ENCODE peak calls at places on chromosome 3, in eight cellular contexts. One of them, this sample, is unnamed.

GRCh38 chr3:127389415-127389814 is 101.6 kb upstream of the PRR20G start:
- DNase-seq in K562: no peak
- DNase-seq in heart left ventricle: no peak
- DNase-seq in kidney: no peak
- DNase-seq in upper lobe of right lung: peak; percentile 44
- DNase-seq in psoas muscle: no peak
- DNase-seq in stomach: no peak
- DNase-seq in hepatocyte: no peak
- DNase-seq in this sample: no peak

GRCh38 chr3:119559441-119559963 is at the start of gene CD80:
- DNase-seq in hepatocyte: peak; percentile 69
- DNase-seq in stomach: peak; percentile 75
- DNase-seq in psoas muscle: peak; percentile 28
- DNase-seq in kidney: no peak
- DNase-seq in K562: peak; percentile 59
- DNase-seq in heart left ventricle: peak; percentile 44
- DNase-seq in upper lobe of right lung: peak; percentile 71
- DNase-seq in this sample: peak; percentile 18

GRCh38 chr3:156795890-156796451 is 30.2 kb upstream of the LEKR1 start:
- DNase-seq in psoas muscle: no peak
- DNase-seq in heart left ventricle: no peak
- DNase-seq in K562: no peak
- DNase-seq in kidney: no peak
- DNase-seq in upper lobe of right lung: no peak
- DNase-seq in hepatocyte: no peak
- DNase-seq in stomach: no peak
- DNase-seq in this sample: no peak

GRCh38 chr3:62940763-62941632 is 65.8 kb upstream of the CADPS start:
- DNase-seq in psoas muscle: no peak
- DNase-seq in hepatocyte: peak; percentile 26
- DNase-seq in kidney: no peak
- DNase-seq in heart left ventricle: no peak
- DNase-seq in stomach: no peak
- DNase-seq in upper lobe of right lung: no peak
- DNase-seq in K562: no peak
- DNase-seq in this sample: no peak

GRCh38 chr3:40723078-40723660 is 198.4 kb downstream of the ZNF621 start:
- DNase-seq in K562: no peak
- DNase-seq in psoas muscle: no peak
- DNase-seq in heart left ventricle: no peak
- DNase-seq in upper lobe of right lung: no peak
- DNase-seq in hepatocyte: no peak
- DNase-seq in stomach: no peak
- DNase-seq in kidney: no peak
- DNase-seq in this sample: no peak

GRCh38 chr3:99049164-99049563 is 147.7 kb upstream of the DCBLD2 start:
- DNase-seq in K562: no peak
- DNase-seq in heart left ventricle: no peak
- DNase-seq in psoas muscle: no peak
- DNase-seq in hepatocyte: no peak
- DNase-seq in upper lobe of right lung: no peak
- DNase-seq in stomach: no peak
- DNase-seq in kidney: no peak
- DNase-seq in this sample: no peak

GRCh38 chr3:79937567-79937966 is 169.8 kb upstream of the ROBO1 start:
- DNase-seq in heart left ventricle: no peak
- DNase-seq in kidney: no peak
- DNase-seq in upper lobe of right lung: no peak
- DNase-seq in K562: no peak
- DNase-seq in stomach: no peak
- DNase-seq in hepatocyte: peak; percentile 60
- DNase-seq in psoas muscle: no peak
- DNase-seq in this sample: no peak

GRCh38 chr3:19641408-19641807 is 292.6 kb downstream of the EFHB start:
- DNase-seq in K562: no peak
- DNase-seq in stomach: no peak
- DNase-seq in kidney: no peak
- DNase-seq in heart left ventricle: no peak
- DNase-seq in psoas muscle: no peak
- DNase-seq in upper lobe of right lung: no peak
- DNase-seq in hepatocyte: no peak
- DNase-seq in this sample: no peak

GRCh38 chr3:55487376-55488241 is 503 bp upstream of the WNT5A start:
- DNase-seq in K562: no peak
- DNase-seq in kidney: peak; percentile 83
- DNase-seq in psoas muscle: peak; percentile 28
- DNase-seq in upper lobe of right lung: peak; percentile 76
- DNase-seq in heart left ventricle: no peak
- DNase-seq in hepatocyte: peak; percentile 57
- DNase-seq in stomach: no peak
- DNase-seq in this sample: no peak

GRCh38 chr3:110710156-110710555 is 361.5 kb upstream of the NECTIN3 start:
- DNase-seq in heart left ventricle: no peak
- DNase-seq in hepatocyte: no peak
- DNase-seq in K562: no peak
- DNase-seq in kidney: no peak
- DNase-seq in upper lobe of right lung: no peak
- DNase-seq in psoas muscle: no peak
- DNase-seq in stomach: no peak
- DNase-seq in this sample: no peak

GRCh38 chr3:154323921-154324738 is at the start of gene DHX36:
- DNase-seq in psoas muscle: peak; percentile 89
- DNase-seq in kidney: peak; percentile 96
- DNase-seq in stomach: peak; percentile 89
- DNase-seq in hepatocyte: peak; percentile 96
- DNase-seq in K562: peak; percentile 90
- DNase-seq in upper lobe of right lung: peak; percentile 94
- DNase-seq in heart left ventricle: peak; percentile 90
- DNase-seq in this sample: peak; percentile 58

GRCh38 chr3:10366681-10367101 is 45.8 kb upstream of the SEC13 start:
- DNase-seq in hepatocyte: peak; percentile 38
- DNase-seq in psoas muscle: no peak
- DNase-seq in upper lobe of right lung: no peak
- DNase-seq in K562: no peak
- DNase-seq in heart left ventricle: no peak
- DNase-seq in stomach: no peak
- DNase-seq in kidney: no peak
- DNase-seq in this sample: peak; percentile 55

GRCh38 chr3:152466784-152467183 is 198.1 kb downstream of the MBNL1 start:
- DNase-seq in stomach: no peak
- DNase-seq in psoas muscle: no peak
- DNase-seq in heart left ventricle: no peak
- DNase-seq in hepatocyte: peak; percentile 37
- DNase-seq in upper lobe of right lung: no peak
- DNase-seq in K562: peak; percentile 19
- DNase-seq in kidney: no peak
- DNase-seq in this sample: no peak

GRCh38 chr3:21620511-21621395 is 130.3 kb downstream of the ZNF385D start:
- DNase-seq in stomach: no peak
- DNase-seq in hepatocyte: no peak
- DNase-seq in kidney: no peak
- DNase-seq in upper lobe of right lung: no peak
- DNase-seq in K562: no peak
- DNase-seq in heart left ventricle: no peak
- DNase-seq in psoas muscle: no peak
- DNase-seq in this sample: no peak

GRCh38 chr3:81027344-81027743 is 734.1 kb downstream of the GBE1 start:
- DNase-seq in kidney: no peak
- DNase-seq in psoas muscle: no peak
- DNase-seq in stomach: no peak
- DNase-seq in K562: no peak
- DNase-seq in upper lobe of right lung: no peak
- DNase-seq in heart left ventricle: no peak
- DNase-seq in hepatocyte: no peak
- DNase-seq in this sample: no peak

GRCh38 chr3:106850429-106850828 is 526.8 kb upstream of the CCDC54 start:
- DNase-seq in psoas muscle: no peak
- DNase-seq in kidney: no peak
- DNase-seq in upper lobe of right lung: no peak
- DNase-seq in stomach: no peak
- DNase-seq in K562: no peak
- DNase-seq in heart left ventricle: no peak
- DNase-seq in hepatocyte: no peak
- DNase-seq in this sample: no peak

DNA sequence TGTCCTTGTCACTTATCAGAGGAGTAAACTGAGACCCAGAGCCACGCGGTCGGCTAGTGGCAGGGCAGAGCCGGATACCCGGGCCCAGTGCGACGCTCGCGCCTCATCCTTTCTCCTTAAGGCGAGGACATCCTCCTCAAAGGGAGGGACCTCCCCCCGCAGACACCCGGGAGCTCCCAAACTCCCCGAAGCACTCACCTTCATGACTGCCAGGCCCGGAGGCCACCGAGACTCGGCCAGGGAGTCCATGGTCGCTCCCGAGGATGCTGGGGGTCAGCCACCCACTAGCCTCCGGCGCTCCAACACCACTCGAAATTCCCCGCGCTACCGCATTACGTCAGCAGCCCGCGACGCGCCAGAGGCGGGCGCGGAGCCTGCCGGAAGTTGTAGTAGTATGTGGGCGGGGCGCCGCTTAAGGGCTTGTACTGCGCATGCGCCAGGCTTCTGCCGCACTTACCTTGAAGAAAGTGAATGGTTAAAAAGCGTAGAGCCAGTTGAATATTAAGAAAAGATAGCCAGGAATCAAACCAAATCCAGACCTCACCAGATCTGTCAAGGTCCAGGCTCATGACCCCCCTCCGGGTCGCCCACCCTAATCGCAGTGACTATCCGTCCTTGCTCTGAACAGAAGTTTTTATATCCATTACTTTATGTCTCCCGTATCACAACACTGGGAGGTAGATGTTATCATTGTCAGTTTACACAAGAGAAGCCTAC is at the start of gene RAD18:
- DNase-seq in stomach: peak; percentile 94
- DNase-seq in heart left ventricle: peak; percentile 92
- DNase-seq in K562: peak; percentile 97
- DNase-seq in psoas muscle: peak; percentile 90
- DNase-seq in upper lobe of right lung: peak; percentile 94
- DNase-seq in hepatocyte: peak; percentile 96
- DNase-seq in kidney: peak; percentile 96
- DNase-seq in this sample: peak; percentile 52
- H3K4me1 ChIP-seq in stomach: peaks cover 17% of the 10 kb centered on the region
- H3K4me1 ChIP-seq in heart left ventricle: peaks cover 8% of the 10 kb centered on the region
- H3K4me1 ChIP-seq in K562: peaks cover 5% of the 10 kb centered on the region
- H3K4me1 ChIP-seq in psoas muscle: peaks cover 11% of the 10 kb centered on the region
- H3K4me1 ChIP-seq in upper lobe of right lung: peaks cover 9% of the 10 kb centered on the region
- H3K4me1 ChIP-seq in hepatocyte: peaks cover 12% of the 10 kb centered on the region
- H3K4me1 ChIP-seq in kidney: peaks cover 3% of the 10 kb centered on the region
- H3K4me1 ChIP-seq in this sample: peaks cover 21% of the 10 kb centered on the region

DNA sequence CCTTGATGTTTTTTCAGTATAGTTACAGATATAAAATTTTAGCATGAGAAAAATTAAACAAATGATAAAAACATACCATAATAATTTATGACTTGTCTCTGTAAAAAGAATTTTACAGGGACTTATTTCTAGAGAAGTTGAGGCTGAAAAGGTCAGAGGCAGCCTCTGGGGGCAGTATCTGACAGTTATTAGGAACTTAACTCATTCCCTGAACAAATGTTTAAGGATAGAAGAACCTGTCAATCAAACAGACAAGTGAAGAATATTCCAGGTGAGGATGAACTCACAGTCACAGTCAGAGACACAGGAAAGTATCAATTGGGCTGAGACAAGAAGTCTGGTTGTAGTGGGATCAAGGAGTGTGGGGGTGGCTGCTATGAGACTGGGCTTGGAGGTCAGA is 7.3 kb downstream of the MYLK start:
- DNase-seq in heart left ventricle: no peak
- DNase-seq in psoas muscle: no peak
- DNase-seq in hepatocyte: no peak
- DNase-seq in kidney: no peak
- DNase-seq in upper lobe of right lung: no peak
- DNase-seq in K562: no peak
- DNase-seq in stomach: no peak
- DNase-seq in this sample: no peak
- TF ChIP-seq CTCF in heart left ventricle: no peak
- TF ChIP-seq CTCF in psoas muscle: no peak
- TF ChIP-seq CTCF in hepatocyte: peak; percentile 15
- TF ChIP-seq CTCF in kidney: no peak
- TF ChIP-seq CTCF in upper lobe of right lung: peak; percentile 11
- TF ChIP-seq CTCF in K562: peak; percentile 16
- TF ChIP-seq CTCF in stomach: no peak
- TF ChIP-seq CTCF in this sample: peak; percentile 37

DNA sequence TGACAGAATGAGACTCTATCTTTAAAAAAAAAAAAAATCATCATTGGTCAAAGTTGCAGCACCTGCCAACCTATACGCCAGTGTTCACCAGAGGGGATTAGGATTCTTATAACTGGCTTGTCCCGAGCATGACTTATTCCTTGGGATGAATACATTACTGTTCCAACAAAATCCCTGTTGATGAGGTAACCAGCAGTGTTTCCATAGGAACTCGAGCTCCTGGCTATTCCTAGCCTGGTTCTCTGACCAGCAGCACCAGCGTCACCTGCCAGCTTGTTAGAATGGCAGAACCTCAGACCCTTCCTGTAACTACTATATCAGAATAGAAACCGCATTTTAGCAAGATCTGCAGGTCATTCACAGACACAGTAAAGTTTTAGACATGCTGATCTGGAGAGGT is 364.4 kb downstream of the PTPRG start:
- DNase-seq in hepatocyte: no peak
- DNase-seq in psoas muscle: no peak
- DNase-seq in heart left ventricle: no peak
- DNase-seq in K562: no peak
- DNase-seq in kidney: no peak
- DNase-seq in stomach: no peak
- DNase-seq in upper lobe of right lung: no peak
- DNase-seq in this sample: no peak
- H3K4me1 ChIP-seq in hepatocyte: no peaks in the 10 kb centered on the region
- H3K4me1 ChIP-seq in psoas muscle: peaks cover 69% of the 10 kb centered on the region
- H3K4me1 ChIP-seq in heart left ventricle: peaks cover 71% of the 10 kb centered on the region
- H3K4me1 ChIP-seq in K562: no peaks in the 10 kb centered on the region
- H3K4me1 ChIP-seq in kidney: no peaks in the 10 kb centered on the region
- H3K4me1 ChIP-seq in stomach: no peaks in the 10 kb centered on the region
- H3K4me1 ChIP-seq in upper lobe of right lung: peaks cover 24% of the 10 kb centered on the region
- H3K4me1 ChIP-seq in this sample: no peaks in the 10 kb centered on the region

GRCh38 chr3:33314993-33315392 is 37.8 kb downstream of the FBXL2 start:
- DNase-seq in K562: no peak
- DNase-seq in stomach: no peak
- DNase-seq in kidney: no peak
- DNase-seq in hepatocyte: no peak
- DNase-seq in upper lobe of right lung: no peak
- DNase-seq in psoas muscle: no peak
- DNase-seq in heart left ventricle: no peak
- DNase-seq in this sample: no peak

GRCh38 chr3:33315826-33316225 is 38.6 kb downstream of the FBXL2 start:
- DNase-seq in kidney: no peak
- DNase-seq in heart left ventricle: no peak
- DNase-seq in hepatocyte: no peak
- DNase-seq in K562: no peak
- DNase-seq in stomach: no peak
- DNase-seq in upper lobe of right lung: no peak
- DNase-seq in psoas muscle: no peak
- DNase-seq in this sample: no peak

GRCh38 chr3:33317963-33318708 is 40.9 kb downstream of the FBXL2 start:
- DNase-seq in psoas muscle: no peak
- DNase-seq in K562: no peak
- DNase-seq in stomach: no peak
- DNase-seq in kidney: no peak
- DNase-seq in heart left ventricle: no peak
- DNase-seq in hepatocyte: no peak
- DNase-seq in upper lobe of right lung: no peak
- DNase-seq in this sample: no peak

GRCh38 chr3:33313331-33313730 is 36.1 kb downstream of the FBXL2 start:
- DNase-seq in kidney: no peak
- DNase-seq in stomach: no peak
- DNase-seq in heart left ventricle: no peak
- DNase-seq in upper lobe of right lung: no peak
- DNase-seq in hepatocyte: no peak
- DNase-seq in K562: no peak
- DNase-seq in psoas muscle: no peak
- DNase-seq in this sample: no peak

GRCh38 chr3:33318709-33319380 is 41.6 kb downstream of the FBXL2 start:
- DNase-seq in stomach: no peak
- DNase-seq in heart left ventricle: no peak
- DNase-seq in kidney: no peak
- DNase-seq in psoas muscle: no peak
- DNase-seq in hepatocyte: no peak
- DNase-seq in upper lobe of right lung: no peak
- DNase-seq in K562: no peak
- DNase-seq in this sample: no peak
- TF ChIP-seq CTCF in stomach: no peak
- TF ChIP-seq CTCF in heart left ventricle: no peak
- TF ChIP-seq CTCF in kidney: no peak
- TF ChIP-seq CTCF in psoas muscle: peak; percentile 24
- TF ChIP-seq CTCF in hepatocyte: peak; percentile 23
- TF ChIP-seq CTCF in upper lobe of right lung: no peak
- TF ChIP-seq CTCF in K562: no peak
- TF ChIP-seq CTCF in this sample: peak; percentile 14